ENCODE peak calls at places on chromosomes 4 and X, in five cellular contexts. Z, S, Q, T and Y are unnamed samples.

GRCh38 chr4:52172166-52172565 is 121.1 kb downstream of the SPATA18 start:
- DNase-seq in Z (no peak), Q (no peak), S (no peak), T (no peak), Y (no peak)

GRCh38 chr4:112765317-112765989 is 128.5 kb downstream of the LARP7 start:
- DNase-seq in S (no peak), Q (no peak), Z (no peak), T (no peak), Y (no peak)

GRCh38 chr4:99117876-99118693 is 26.0 kb downstream of the ADH4 start:
- DNase-seq in Z (no peak), Q (no peak), T (no peak), S (no peak), Y (no peak)

GRCh38 chr4:26034849-26035248 is 120.8 kb downstream of the SMIM20 start:
- DNase-seq in Z (no peak), Q (no peak), S (no peak), T (no peak), Y (no peak)

GRCh38 chrX:25810202-25810601 is 327.9 kb upstream of the MAGEB18 start:
- DNase-seq in Z (no peak), T (no peak), S (no peak), Q (no peak), Y (no peak)

GRCh38 chrX:134676440-134676839 is 18.2 kb upstream of the PLAC1 start:
- DNase-seq in T (no peak), Q (no peak), Z (no peak), S (no peak), Y (no peak)

GRCh38 chr4:149280886-149281285 is 534.8 kb downstream of the IQCM start:
- DNase-seq in Q (no peak), T (no peak), Z (no peak), S (no peak), Y (no peak)

GRCh38 chr4:150867148-150867547 is 147.9 kb downstream of the LRBA start:
- DNase-seq in Q (peak), S (no peak), T (no peak), Z (no peak), Y (no peak)

GRCh38 chrX:149762696-149763614 is 10.9 kb upstream of the HSFX1 start:
- DNase-seq in T (no peak), S (no peak), Q (peak), Z (no peak), Y (no peak)

GRCh38 chr4:173807347-173807746 is 277.3 kb upstream of the HAND2 start:
- DNase-seq in Z (no peak), T (peak), Q (no peak), S (no peak), Y (no peak)

DNA sequence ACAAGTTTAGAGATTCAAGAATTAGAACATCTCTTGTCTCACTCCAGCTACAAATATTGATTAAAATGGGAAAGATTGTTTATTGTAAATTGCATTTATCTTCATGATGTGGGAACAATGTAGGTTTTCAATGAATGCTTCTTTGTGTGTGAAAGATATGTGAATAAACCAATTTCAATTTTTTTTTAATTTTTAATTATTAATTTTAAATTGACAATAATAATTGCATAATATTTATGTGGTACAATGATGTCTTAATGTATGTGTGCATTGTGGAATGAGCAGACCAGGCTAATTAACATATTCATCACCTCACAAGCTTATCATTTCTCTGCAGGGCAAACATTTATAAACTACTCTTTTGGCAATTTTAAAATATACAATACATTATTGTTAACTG is 281.1 kb downstream of the RAPGEF2 start:
- DNase-seq in Q (no peak), T (no peak), S (no peak), Z (no peak), Y (no peak)
- H3K27ac ChIP-seq in Q (no peak), T (no peak), S (no peak), Z (no peak), Y (no peak)

GRCh38 chrX:69158166-69159040 is 6.8 kb downstream of the PJA1 start:
- DNase-seq in T (peak), Z (peak), Q (peak), S (peak), Y (peak)
- TF ChIP-seq CTCF in T (peak), Z (peak), Q (peak), S (peak), Y (peak)

DNA sequence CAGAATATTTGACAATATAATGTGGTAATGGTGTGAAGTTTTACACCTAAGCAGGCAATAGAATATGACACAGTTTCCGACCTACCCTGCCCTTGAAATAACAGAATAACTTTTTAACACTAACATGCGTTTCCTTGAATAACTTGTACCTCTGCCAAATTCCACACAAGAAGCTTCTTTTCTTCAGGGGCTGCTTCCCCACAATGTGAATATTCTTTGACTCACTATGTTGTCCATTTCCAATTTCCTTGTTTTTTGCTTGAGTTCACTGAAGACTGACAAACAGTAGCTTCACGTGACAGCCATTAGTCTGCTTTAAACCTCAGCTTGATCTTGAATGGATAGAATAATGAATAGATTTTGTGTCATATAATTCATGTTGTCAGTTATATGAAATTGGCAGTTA is 14.3 kb downstream of the SHROOM3 start:
- DNase-seq in Z (no peak), T (no peak), Q (no peak), S (no peak), Y (no peak)
- H3K27ac ChIP-seq in Z (peak), T (peak), Q (no peak), S (no peak), Y (no peak)

GRCh38 chr4:147381749-147382148 is 99.1 kb upstream of the EDNRA start:
- DNase-seq in S (peak), Q (no peak), Z (no peak), T (no peak), Y (no peak)

DNA sequence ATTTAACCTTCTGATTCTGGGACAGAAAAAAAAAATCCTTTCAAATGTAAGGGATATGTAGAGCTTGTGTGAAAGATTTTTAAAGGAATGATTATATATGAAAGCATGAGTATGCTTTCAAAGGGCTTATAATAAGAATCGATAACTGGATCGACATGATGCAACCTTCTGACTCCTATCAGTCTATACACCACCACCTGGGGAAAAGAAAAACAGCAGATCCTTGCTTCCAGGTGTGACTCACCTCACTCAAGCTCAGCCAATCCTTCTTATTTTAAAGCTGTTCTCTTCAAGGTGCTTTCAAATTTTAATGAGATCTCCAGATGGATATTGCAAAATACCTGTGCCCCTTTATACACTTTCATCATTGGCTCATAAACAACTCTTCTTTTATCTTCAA is 102.1 kb upstream of the EDNRA start:
- DNase-seq in T (no peak), Z (no peak), Q (no peak), S (peak), Y (no peak)
- TF ChIP-seq CTCF in T (no peak), Z (no peak), Q (no peak), S (peak), Y (no peak)